ENCODE peak calls at places on chromosomes 12 and 14, in ten cellular contexts. K is NCI-H510A treated with DMSO at 0.1 percent for 48 hours; Y is endothelial cell; F is HS-27A; U is activated CD4-positive, alpha-beta T cell treated with anti-CD3 and anti-CD28 coated beads, Interleukin-2, amount 10 ng/mL, durations not matched to agents 7 days and 5 days; I is EL; S is A549; V is GM20000; A is stimulated activated CD8-positive, alpha-beta memory T cell treated with anti-CD3 and anti-CD28 coated beads, Interleukin-12 subunit alpha, Interleukin-12 subunit beta, amount 100 ng/mL, for 4 hours; W is fibroblast of the aortic adventitia. X is an unnamed sample.

GRCh38 chr12:116153096-116153495 is 124.4 kb downstream of the MED13L start:
- DNase-seq in V (no peak), I (no peak), S (no peak), Y (no peak), K (no peak), A (no peak), F (no peak), U (no peak), W (no peak), X (no peak)

GRCh38 chr12:110370732-110371141 is 32.8 kb downstream of the ANAPC7 start:
- DNase-seq in U (no peak), V (no peak), A (no peak), F (no peak), K (no peak), Y (no peak), I (no peak), W (no peak), S (no peak), X (no peak)

GRCh38 chr12:62817556-62818271 is 117.2 kb downstream of the PPM1H start:
- DNase-seq in I (no peak), Y (no peak), F (no peak), S (no peak), U (no peak), A (no peak), K (peak), W (peak), V (no peak), X (no peak)

GRCh38 chr12:124730455-124730932 is 133.2 kb downstream of the SCARB1 start:
- DNase-seq in Y (no peak), U (no peak), V (no peak), A (no peak), W (peak), F (no peak), K (peak), S (no peak), I (no peak), X (no peak)

GRCh38 chr12:122902854-122903703 is 7.2 kb upstream of the VPS37B start:
- DNase-seq in U (no peak), S (no peak), Y (no peak), A (no peak), K (no peak), F (no peak), V (no peak), W (no peak), I (no peak), X (no peak)

GRCh38 chr12:70078161-70078560 is 165.1 kb upstream of the CNOT2 start:
- DNase-seq in S (no peak), W (no peak), A (no peak), I (no peak), Y (no peak), U (no peak), V (no peak), F (no peak), K (no peak), X (no peak)

GRCh38 chr12:116650585-116650984 is 87.3 kb downstream of the SPRING1 start:
- DNase-seq in F (no peak), I (no peak), Y (no peak), W (no peak), V (no peak), A (no peak), S (no peak), U (no peak), K (no peak), X (no peak)

GRCh38 chr12:124440841-124441381 is 126.5 kb downstream of the NCOR2 start:
- DNase-seq in Y (no peak), I (no peak), U (no peak), K (no peak), V (no peak), A (no peak), F (no peak), S (no peak), W (no peak), X (no peak)

GRCh38 chr14:70888681-70889175 is 18.5 kb upstream of the PCNX1 start:
- DNase-seq in W (peak), S (no peak), I (peak), A (no peak), Y (no peak), V (no peak), K (no peak), U (peak), F (peak), X (peak)

GRCh38 chr14:98954347-98955000 is 317.5 kb downstream of the BCL11B start:
- DNase-seq in I (no peak), Y (no peak), U (no peak), K (no peak), S (no peak), V (no peak), W (no peak), A (no peak), F (no peak), X (no peak)

GRCh38 chr14:26392498-26392897 is 205.3 kb downstream of the NOVA1 start:
- DNase-seq in S (no peak), F (no peak), K (no peak), W (no peak), U (no peak), V (no peak), A (no peak), I (no peak), Y (no peak), X (no peak)

GRCh38 chr12:90008277-90008676 is 299.6 kb upstream of the ATP2B1 start:
- DNase-seq in K (no peak), W (no peak), A (no peak), V (no peak), S (no peak), F (no peak), I (peak), U (no peak), Y (no peak), X (no peak)

X was measured in Kasumi-1.